ENCODE peak calls at places on chromosomes 5 and 9, in five cellular contexts. One of them, this sample, is unnamed.

GRCh38 chr9:116721944-116722343 is 34.8 kb downstream of the TRIM32 start:
- DNase-seq in K562: no peak
- DNase-seq in HCT116: no peak
- DNase-seq in GM12878: no peak
- DNase-seq in H1: no peak
- DNase-seq in this sample: no peak

GRCh38 chr5:79886456-79886855 is 104.6 kb downstream of the MTX3 start:
- DNase-seq in K562: no peak
- DNase-seq in HCT116: no peak
- DNase-seq in GM12878: no peak
- DNase-seq in H1: no peak
- DNase-seq in this sample: no peak

GRCh38 chr5:50655810-50656205 is 10.6 kb upstream of the PARP8 start:
- DNase-seq in K562: no peak
- DNase-seq in HCT116: no peak
- DNase-seq in GM12878: no peak
- DNase-seq in H1: no peak
- DNase-seq in this sample: no peak

GRCh38 chr9:114722363-114722695 is 40.3 kb upstream of the TEX48 start:
- DNase-seq in K562: no peak
- DNase-seq in HCT116: no peak
- DNase-seq in GM12878: no peak
- DNase-seq in H1: no peak
- DNase-seq in this sample: no peak

GRCh38 chr9:112541690-112542089 is 55.1 kb downstream of the KIAA1958 start:
- DNase-seq in K562: no peak
- DNase-seq in HCT116: no peak
- DNase-seq in GM12878: no peak
- DNase-seq in H1: no peak
- DNase-seq in this sample: no peak

GRCh38 chr5:95035891-95036675 is 248.8 kb downstream of the MCTP1 start:
- DNase-seq in K562: no peak
- DNase-seq in HCT116: no peak
- DNase-seq in GM12878: no peak
- DNase-seq in H1: no peak
- DNase-seq in this sample: no peak

GRCh38 chr9:79447308-79447605 is 124.5 kb upstream of the TLE4 start:
- DNase-seq in K562: no peak
- DNase-seq in HCT116: no peak
- DNase-seq in GM12878: no peak
- DNase-seq in H1: no peak
- DNase-seq in this sample: no peak

GRCh38 chr5:35229076-35230042 is 928 bp downstream of the PRLR start:
- DNase-seq in K562: no peak
- DNase-seq in HCT116: no peak
- DNase-seq in GM12878: no peak
- DNase-seq in H1: peak
- DNase-seq in this sample: peak

GRCh38 chr9:88258587-88258986 is 120.3 kb upstream of the SPATA31C2 start:
- DNase-seq in K562: no peak
- DNase-seq in HCT116: no peak
- DNase-seq in GM12878: no peak
- DNase-seq in H1: no peak
- DNase-seq in this sample: no peak

GRCh38 chr5:1525624-1525985 is 1.8 kb upstream of the LPCAT1 start:
- DNase-seq in K562: no peak
- DNase-seq in HCT116: no peak
- DNase-seq in GM12878: no peak
- DNase-seq in H1: no peak
- DNase-seq in this sample: no peak

GRCh38 chr5:52725065-52725746 is 62.5 kb upstream of the ITGA1 start:
- DNase-seq in K562: no peak
- DNase-seq in HCT116: no peak
- DNase-seq in GM12878: no peak
- DNase-seq in H1: no peak
- DNase-seq in this sample: peak

GRCh38 chr9:114098021-114098659 is 952 bp downstream of the KIF12 start:
- DNase-seq in K562: peak
- DNase-seq in HCT116: peak
- DNase-seq in GM12878: no peak
- DNase-seq in H1: peak
- DNase-seq in this sample: no peak

GRCh38 chr9:114313186-114313585 is 9.7 kb upstream of the ORM1 start:
- DNase-seq in K562: no peak
- DNase-seq in HCT116: no peak
- DNase-seq in GM12878: no peak
- DNase-seq in H1: peak
- DNase-seq in this sample: no peak

GRCh38 chr9:131724678-131725077 is 15.2 kb downstream of the RAPGEF1 start:
- DNase-seq in K562: no peak
- DNase-seq in HCT116: no peak
- DNase-seq in GM12878: no peak
- DNase-seq in H1: no peak
- DNase-seq in this sample: no peak

GRCh38 chr9:120925535-120926396 is 830 bp downstream of the TRAF1 start:
- DNase-seq in K562: peak
- DNase-seq in HCT116: no peak
- DNase-seq in GM12878: peak
- DNase-seq in H1: no peak
- DNase-seq in this sample: no peak

GRCh38 chr9:70480405-70480980 is 66.0 kb upstream of the KLF9 start:
- DNase-seq in K562: no peak
- DNase-seq in HCT116: no peak
- DNase-seq in GM12878: no peak
- DNase-seq in H1: no peak
- DNase-seq in this sample: no peak

GRCh38 chr9:88531920-88532319 is 3.1 kb upstream of the NXNL2 start:
- DNase-seq in K562: no peak
- DNase-seq in HCT116: no peak
- DNase-seq in GM12878: no peak
- DNase-seq in H1: no peak
- DNase-seq in this sample: no peak

GRCh38 chr9:119834064-119834620 is 464.9 kb upstream of the BRINP1 start:
- DNase-seq in K562: no peak
- DNase-seq in HCT116: no peak
- DNase-seq in GM12878: no peak
- DNase-seq in H1: no peak
- DNase-seq in this sample: no peak

GRCh38 chr9:119839888-119840287 is 470.7 kb upstream of the BRINP1 start:
- DNase-seq in K562: no peak
- DNase-seq in HCT116: no peak
- DNase-seq in GM12878: no peak
- DNase-seq in H1: no peak
- DNase-seq in this sample: no peak

GRCh38 chr9:119841005-119841404 is 471.8 kb upstream of the BRINP1 start:
- DNase-seq in K562: no peak
- DNase-seq in HCT116: no peak
- DNase-seq in GM12878: no peak
- DNase-seq in H1: no peak
- DNase-seq in this sample: no peak

GRCh38 chr9:119836036-119836435 is 466.8 kb upstream of the BRINP1 start:
- DNase-seq in K562: no peak
- DNase-seq in HCT116: no peak
- DNase-seq in GM12878: no peak
- DNase-seq in H1: no peak
- DNase-seq in this sample: no peak

GRCh38 chr9:119838210-119838609 is 469.0 kb upstream of the BRINP1 start:
- DNase-seq in K562: no peak
- DNase-seq in HCT116: no peak
- DNase-seq in GM12878: no peak
- DNase-seq in H1: no peak
- DNase-seq in this sample: no peak
- H3K9ac ChIP-seq in K562: no peak
- H3K9ac ChIP-seq in HCT116: no peak
- H3K9ac ChIP-seq in GM12878: no peak
- H3K9ac ChIP-seq in H1: no peak
- H3K9ac ChIP-seq in this sample: no peak

DNA sequence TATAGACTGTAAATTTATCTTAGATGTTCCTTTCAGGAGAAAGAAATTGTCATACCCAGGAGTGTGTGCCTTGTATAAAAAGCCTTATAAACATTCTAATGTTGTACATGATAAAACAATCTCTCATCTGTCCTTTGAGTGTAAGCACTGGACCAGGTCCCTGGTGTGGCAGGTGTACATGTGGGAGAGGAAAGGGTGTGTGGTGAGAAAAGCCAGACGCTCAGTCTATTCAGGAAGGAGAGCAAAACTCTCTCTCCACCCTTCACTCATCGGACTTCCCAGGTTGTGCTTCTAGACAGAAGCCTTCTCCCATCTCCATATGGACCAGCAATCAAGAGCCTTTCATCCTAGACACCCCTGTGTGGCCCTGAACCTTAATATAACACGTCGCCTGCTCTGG is 154.2 kb downstream of the ESM1 start:
- DNase-seq in K562: no peak
- DNase-seq in HCT116: no peak
- DNase-seq in GM12878: no peak
- DNase-seq in H1: no peak
- DNase-seq in this sample: no peak
- H2AFZ ChIP-seq in K562: no peak
- H2AFZ ChIP-seq in HCT116: no peak
- H2AFZ ChIP-seq in GM12878: no peak
- H2AFZ ChIP-seq in H1: no peak
- H2AFZ ChIP-seq in this sample: no peak

GRCh38 chr9:36320457-36320856 is 62.2 kb upstream of the GNE start:
- DNase-seq in K562: no peak
- DNase-seq in HCT116: no peak
- DNase-seq in GM12878: no peak
- DNase-seq in H1: no peak
- DNase-seq in this sample: no peak
- TF ChIP-seq ATF3 in K562: no peak
- TF ChIP-seq ATF3 in HCT116: no peak
- TF ChIP-seq ATF3 in GM12878: no peak
- TF ChIP-seq ATF3 in H1: no peak
- TF ChIP-seq ATF3 in this sample: no peak

GRCh38 chr5:157463621-157464407 is 3.8 kb downstream of the NIPAL4 start:
- DNase-seq in K562: no peak
- DNase-seq in HCT116: peak
- DNase-seq in GM12878: no peak
- DNase-seq in H1: no peak
- DNase-seq in this sample: no peak
- H3K9ac ChIP-seq in K562: no peak
- H3K9ac ChIP-seq in HCT116: peak
- H3K9ac ChIP-seq in GM12878: peak
- H3K9ac ChIP-seq in H1: no peak
- H3K9ac ChIP-seq in this sample: no peak

DNA sequence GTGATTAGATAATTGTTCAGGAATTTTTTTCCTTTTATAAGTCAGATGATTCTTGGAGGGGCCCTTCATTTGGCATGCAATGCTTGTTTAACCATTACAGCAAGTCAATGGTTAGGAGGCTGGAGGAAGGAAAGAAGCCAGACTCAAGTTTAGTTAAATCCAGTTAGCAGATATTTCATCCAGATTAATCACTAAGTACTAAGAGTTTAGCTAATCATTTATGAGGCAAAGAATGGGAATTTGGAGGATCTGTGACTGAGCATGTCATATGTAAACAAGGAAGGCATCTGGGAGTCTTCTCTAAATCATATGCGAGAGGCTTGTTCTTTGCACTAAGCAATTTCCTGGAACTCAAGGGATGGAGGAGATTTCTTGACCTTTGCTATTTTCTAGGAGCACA is 145.3 kb upstream of the SGCD start:
- DNase-seq in K562: no peak
- DNase-seq in HCT116: no peak
- DNase-seq in GM12878: no peak
- DNase-seq in H1: no peak
- DNase-seq in this sample: no peak
- H2AFZ ChIP-seq in K562: no peak
- H2AFZ ChIP-seq in HCT116: no peak
- H2AFZ ChIP-seq in GM12878: no peak
- H2AFZ ChIP-seq in H1: peak
- H2AFZ ChIP-seq in this sample: no peak